ENCODE peak calls at places on chromosomes 7 and 10, in four cellular contexts. K is heart left ventricle, R is psoas muscle, Y is A549. W is an unnamed sample.

GRCh38 chr7:77989981-77990566 is 191.5 kb downstream of the PHTF2 start:
- DNase-seq in K (no peak), R (no peak), Y (peak; percentile 42), W (no peak)

GRCh38 chr10:130809761-130810515 is 501.6 kb downstream of the TCERG1L start:
- DNase-seq in K (no peak), R (no peak), Y (no peak), W (no peak)

GRCh38 chr7:95874541-95875265 is 102.3 kb downstream of the DYNC1I1 start:
- DNase-seq in K (no peak), R (no peak), Y (no peak), W (no peak)

GRCh38 chr7:117402109-117402508 is 25.2 kb downstream of the ASZ1 start:
- DNase-seq in K (no peak), R (no peak), Y (no peak), W (no peak)

GRCh38 chr10:3747248-3747960 is 37.6 kb downstream of the KLF6 start:
- DNase-seq in K (no peak), R (peak; percentile 79), Y (no peak), W (no peak)

GRCh38 chr10:121709674-121710073 is 111.4 kb upstream of the FGFR2 start:
- DNase-seq in K (no peak), R (no peak), Y (no peak), W (no peak)

GRCh38 chr10:20350509-20350908 is 534.3 kb downstream of the PLXDC2 start:
- DNase-seq in K (no peak), R (no peak), Y (no peak), W (no peak)

GRCh38 chr7:2093214-2093840 is 139.4 kb downstream of the MAD1L1 start:
- DNase-seq in K (no peak), R (no peak), Y (no peak), W (no peak)

GRCh38 chr7:30816291-30817059 is 45.3 kb downstream of the MINDY4 start:
- DNase-seq in K (peak; percentile 64), R (peak; percentile 67), Y (no peak), W (no peak)

GRCh38 chr7:74275401-74275881 is 13.8 kb upstream of the CLIP2 start:
- DNase-seq in K (no peak), R (no peak), Y (peak; percentile 62), W (no peak)

GRCh38 chr7:116551692-116552091 is 26.9 kb downstream of the CAV1 start:
- DNase-seq in K (no peak), R (no peak), Y (no peak), W (no peak)

GRCh38 chr7:79284226-79284625 is 169.2 kb downstream of the MAGI2 start:
- DNase-seq in K (no peak), R (no peak), Y (no peak), W (no peak)

GRCh38 chr7:16114633-16115032 is 306.7 kb downstream of the CRPPA start:
- DNase-seq in K (no peak), R (no peak), Y (peak; percentile 37), W (no peak)

GRCh38 chr7:84701524-84702306 is 485.1 kb downstream of the SEMA3D start:
- DNase-seq in K (no peak), R (no peak), Y (peak; percentile 95), W (no peak)

GRCh38 chr7:146090023-146090645 is 26.5 kb upstream of the CNTNAP2 start:
- DNase-seq in K (no peak), R (no peak), Y (peak; percentile 48), W (peak; percentile 44)

GRCh38 chr10:44752451-44753441 is 158.4 kb upstream of the TMEM72 start:
- DNase-seq in K (no peak), R (no peak), Y (peak; percentile 11), W (no peak)

GRCh38 chr7:155234950-155235789 is 62.5 kb upstream of the INSIG1 start:
- DNase-seq in K (no peak), R (no peak), Y (peak; percentile 73), W (no peak)

GRCh38 chr10:51876528-51876927 is 177.1 kb upstream of the CSTF2T start:
- DNase-seq in K (no peak), R (no peak), Y (no peak), W (no peak)

GRCh38 chr7:101878938-101879337 is 61.5 kb downstream of the CUX1 start:
- DNase-seq in K (no peak), R (no peak), Y (no peak), W (no peak)

GRCh38 chr10:73732931-73733623 is 11.1 kb upstream of the SEC24C start:
- DNase-seq in K (no peak), R (no peak), Y (no peak), W (no peak)

GRCh38 chr7:63900394-63901203 is 98.0 kb upstream of the ZNF722 start:
- DNase-seq in K (peak; percentile 85), R (peak; percentile 96), Y (peak; percentile 38), W (peak; percentile 88)

GRCh38 chr10:107650939-107651338 is 486.4 kb upstream of the SORCS1 start:
- DNase-seq in K (no peak), R (no peak), Y (no peak), W (no peak)

GRCh38 chr10:24363070-24363469 is 154.1 kb downstream of the KIAA1217 start:
- DNase-seq in K (no peak), R (no peak), Y (no peak), W (no peak)

GRCh38 chr10:57579926-57580325 is 687.8 kb downstream of the IPMK start:
- DNase-seq in K (no peak), R (no peak), Y (peak; percentile 60), W (no peak)

GRCh38 chr7:157691521-157692155 is 354.8 kb downstream of the DNAJB6 start:
- DNase-seq in K (no peak), R (no peak), Y (no peak), W (no peak)

GRCh38 chr7:12494354-12495024 is 76.0 kb upstream of the SCIN start:
- DNase-seq in K (no peak), R (no peak), Y (no peak), W (no peak)

GRCh38 chr10:27542812-27543211 is 38.7 kb downstream of the RAB18 start:
- DNase-seq in K (no peak), R (no peak), Y (no peak), W (no peak)

GRCh38 chr10:83809001-83809400 is 330.3 kb upstream of the GHITM start:
- DNase-seq in K (no peak), R (no peak), Y (no peak), W (no peak)

GRCh38 chr7:1043552-1044188 is 676 bp upstream of the GPR146 start:
- DNase-seq in K (no peak), R (peak; percentile 57), Y (no peak), W (no peak)
- H3K4me3 ChIP-seq in K (peak overlapping the region; percentile 78), R (peak overlapping the region; percentile 90), Y (peak overlapping the region; percentile 60), W (peak overlapping the region; percentile 81)

GRCh38 chr10:60141916-60142559 is 235.7 kb upstream of the CCDC6 start:
- DNase-seq in K (no peak), R (no peak), Y (no peak), W (no peak)
- H3K27ac ChIP-seq in K (peak overlapping the region; percentile 67), R (peak overlapping the region; percentile 82), Y (no peak overlapping the region), W (no peak overlapping the region)

DNA sequence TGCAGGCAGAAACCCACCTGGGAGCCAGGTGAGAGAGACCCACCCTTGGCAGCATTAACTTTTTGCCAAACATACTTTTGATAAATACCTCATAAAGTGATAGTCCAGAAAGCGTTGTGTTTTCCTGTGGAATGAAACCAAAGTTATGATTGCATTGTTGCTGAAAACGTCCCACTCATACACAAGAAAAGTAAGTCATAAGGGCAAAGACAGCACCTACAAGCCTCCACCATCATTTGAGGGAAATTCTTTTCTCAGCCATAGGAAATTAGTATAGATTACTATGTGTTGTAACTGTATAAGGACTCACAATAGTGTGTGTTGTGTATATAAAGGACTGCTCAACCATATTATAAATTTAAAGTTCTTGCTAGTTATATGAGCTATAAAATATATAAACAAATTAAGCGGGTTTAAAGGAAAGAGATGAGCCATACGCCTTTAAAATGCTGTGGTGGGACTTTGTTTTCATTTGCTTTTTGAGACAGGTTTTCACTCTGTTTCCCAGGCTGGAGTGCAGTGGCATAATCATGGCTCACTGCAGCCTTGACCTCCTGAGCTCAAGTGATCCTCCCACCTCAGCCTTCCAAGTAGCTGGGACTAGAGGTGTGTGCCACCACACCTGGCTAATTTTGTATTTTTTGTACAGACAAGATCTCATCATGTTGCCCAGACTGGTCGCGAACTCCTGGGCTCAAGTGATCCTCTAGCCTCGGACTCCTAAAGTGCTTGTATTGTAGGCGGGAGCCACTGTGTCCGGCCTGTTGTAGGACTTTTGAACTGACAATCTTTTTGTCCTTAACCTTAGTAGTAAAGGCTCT is 160.8 kb downstream of the PKD1L1 start:
- DNase-seq in K (no peak), R (no peak), Y (no peak), W (no peak)
- H3K4me1 ChIP-seq in K (peaks cover 19% of the 10 kb centered on the region), R (peaks cover 4% of the 10 kb centered on the region), Y (peaks cover 62% of the 10 kb centered on the region), W (no peaks in the 10 kb centered on the region)

GRCh38 chr10:50216894-50217293 is 34.4 kb downstream of the ASAH2 start:
- DNase-seq in K (no peak), R (no peak), Y (no peak), W (no peak)
- H3K4me3 ChIP-seq in K (no peak overlapping the region), R (no peak overlapping the region), Y (no peak overlapping the region), W (no peak overlapping the region)

GRCh38 chr10:79079074-79079397 is 10.3 kb downstream of the ZMIZ1 start:
- DNase-seq in K (no peak), R (no peak), Y (no peak), W (no peak)
- H3K27ac ChIP-seq in K (peak overlapping the region; percentile 33), R (peak overlapping the region; percentile 79), Y (peak overlapping the region; percentile 98), W (no peak overlapping the region)

DNA sequence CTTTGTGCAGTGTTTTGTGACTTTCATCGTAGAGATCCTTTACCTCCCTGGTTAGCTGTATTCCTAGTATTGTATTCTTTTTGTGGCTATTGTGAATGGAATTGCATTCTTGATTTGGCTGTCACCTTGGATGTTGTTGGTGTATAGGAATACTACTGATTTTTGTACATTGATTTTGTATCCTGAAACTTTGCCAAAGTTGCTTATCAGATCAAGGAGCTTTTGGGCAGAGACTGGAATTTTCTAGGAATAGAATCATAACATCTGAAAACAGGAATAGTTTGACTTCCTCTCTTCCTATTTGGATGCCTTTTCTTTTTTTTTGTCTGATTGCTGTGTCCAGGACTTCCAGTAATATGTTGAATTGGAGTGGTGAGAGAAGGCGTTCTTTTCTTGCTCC is 283.8 kb upstream of the LRGUK start:
- DNase-seq in K (no peak), R (no peak), Y (no peak), W (no peak)
- H3K4me1 ChIP-seq in K (peaks cover 8% of the 10 kb centered on the region), R (no peaks in the 10 kb centered on the region), Y (no peaks in the 10 kb centered on the region), W (no peaks in the 10 kb centered on the region)

GRCh38 chr7:7681191-7681935 is 37.0 kb downstream of the RPA3 start:
- DNase-seq in K (peak; percentile 61), R (no peak), Y (peak; percentile 58), W (peak; percentile 64)
- H3K4me3 ChIP-seq in K (peak overlapping the region; percentile 34), R (peak overlapping the region; percentile 38), Y (no peak overlapping the region), W (peak overlapping the region; percentile 22)

DNA sequence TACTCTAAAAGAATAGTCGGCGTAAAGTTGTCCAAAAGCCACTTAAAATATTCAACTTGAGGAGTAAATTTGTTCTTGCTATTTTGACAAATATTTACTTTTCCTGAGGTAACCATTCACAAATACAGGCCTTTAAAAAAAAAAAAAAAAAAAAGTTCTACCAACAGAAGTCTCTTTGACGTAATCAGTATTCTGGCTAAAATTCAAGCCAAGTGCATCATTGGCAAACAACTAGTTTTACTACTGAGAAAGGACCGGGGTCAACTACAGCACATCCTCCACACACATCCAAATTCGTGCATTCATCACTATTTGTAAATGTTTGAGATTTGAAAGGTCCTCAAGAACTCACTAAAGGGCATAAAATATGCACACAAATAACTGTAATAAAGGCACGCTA is 2.0 kb downstream of the OAT start:
- DNase-seq in K (no peak), R (no peak), Y (peak; percentile 31), W (no peak)
- H3K27ac ChIP-seq in K (no peak overlapping the region), R (peak overlapping the region; percentile 92), Y (no peak overlapping the region), W (no peak overlapping the region)